ENCODE peak calls at places on chromosomes 7 and 10, in seven cellular contexts. One of them, this sample, is unnamed.

GRCh38 chr7:30330134-30331111 is 46.0 kb downstream of the ZNRF2 start:
- DNase-seq in RPMI8226: peak; percentile 82
- DNase-seq in stomach: no peak
- DNase-seq in AML-193: no peak
- DNase-seq in fibroblast of lung: peak; percentile 28
- DNase-seq in CD8-positive, alpha-beta memory T cell: peak; percentile 49
- DNase-seq in stromal cell of bone marrow: no peak
- DNase-seq in this sample: peak; percentile 40

GRCh38 chr10:132865851-132866600 is 76.3 kb downstream of the CFAP46 start:
- DNase-seq in fibroblast of lung: no peak
- DNase-seq in stomach: peak; percentile 17
- DNase-seq in stromal cell of bone marrow: no peak
- DNase-seq in AML-193: no peak
- DNase-seq in CD8-positive, alpha-beta memory T cell: no peak
- DNase-seq in RPMI8226: no peak
- DNase-seq in this sample: no peak

GRCh38 chr10:49310460-49310859 is 11.5 kb downstream of the C10orf71 start:
- DNase-seq in AML-193: no peak
- DNase-seq in RPMI8226: no peak
- DNase-seq in CD8-positive, alpha-beta memory T cell: no peak
- DNase-seq in fibroblast of lung: no peak
- DNase-seq in stomach: no peak
- DNase-seq in stromal cell of bone marrow: no peak
- DNase-seq in this sample: no peak

GRCh38 chr7:155576416-155576815 is 30.1 kb upstream of the CNPY1 start:
- DNase-seq in RPMI8226: no peak
- DNase-seq in AML-193: no peak
- DNase-seq in stromal cell of bone marrow: no peak
- DNase-seq in fibroblast of lung: no peak
- DNase-seq in CD8-positive, alpha-beta memory T cell: no peak
- DNase-seq in stomach: no peak
- DNase-seq in this sample: no peak

GRCh38 chr10:80786322-80786721 is 248.6 kb downstream of the SH2D4B start:
- DNase-seq in stromal cell of bone marrow: no peak
- DNase-seq in stomach: no peak
- DNase-seq in RPMI8226: no peak
- DNase-seq in AML-193: no peak
- DNase-seq in fibroblast of lung: no peak
- DNase-seq in CD8-positive, alpha-beta memory T cell: no peak
- DNase-seq in this sample: no peak

GRCh38 chr7:92723205-92723604 is 113.2 kb downstream of the CDK6 start:
- DNase-seq in stomach: no peak
- DNase-seq in RPMI8226: no peak
- DNase-seq in CD8-positive, alpha-beta memory T cell: no peak
- DNase-seq in AML-193: no peak
- DNase-seq in fibroblast of lung: peak; percentile 69
- DNase-seq in stromal cell of bone marrow: no peak
- DNase-seq in this sample: no peak

GRCh38 chr10:59847326-59847725 is 59.0 kb downstream of the CCDC6 start:
- DNase-seq in fibroblast of lung: no peak
- DNase-seq in stromal cell of bone marrow: no peak
- DNase-seq in CD8-positive, alpha-beta memory T cell: no peak
- DNase-seq in stomach: no peak
- DNase-seq in AML-193: no peak
- DNase-seq in RPMI8226: no peak
- DNase-seq in this sample: no peak

GRCh38 chr7:134462337-134462925 is 3.5 kb upstream of the AKR1B1 start:
- DNase-seq in AML-193: no peak
- DNase-seq in fibroblast of lung: peak; percentile 87
- DNase-seq in stromal cell of bone marrow: peak; percentile 64
- DNase-seq in RPMI8226: no peak
- DNase-seq in stomach: no peak
- DNase-seq in CD8-positive, alpha-beta memory T cell: no peak
- DNase-seq in this sample: no peak

GRCh38 chr7:81690688-81691087 is 79.2 kb downstream of the HGF start:
- DNase-seq in stomach: no peak
- DNase-seq in AML-193: no peak
- DNase-seq in CD8-positive, alpha-beta memory T cell: no peak
- DNase-seq in fibroblast of lung: no peak
- DNase-seq in stromal cell of bone marrow: no peak
- DNase-seq in RPMI8226: peak; percentile 11
- DNase-seq in this sample: no peak

GRCh38 chr10:88913157-88913556 is 33.1 kb downstream of the STAMBPL1 start:
- DNase-seq in stomach: no peak
- DNase-seq in CD8-positive, alpha-beta memory T cell: no peak
- DNase-seq in RPMI8226: no peak
- DNase-seq in stromal cell of bone marrow: no peak
- DNase-seq in fibroblast of lung: no peak
- DNase-seq in AML-193: no peak
- DNase-seq in this sample: no peak

GRCh38 chr7:157150825-157151412 is 12.2 kb downstream of the UBE3C start:
- DNase-seq in CD8-positive, alpha-beta memory T cell: no peak
- DNase-seq in stomach: no peak
- DNase-seq in stromal cell of bone marrow: peak; percentile 22
- DNase-seq in fibroblast of lung: peak; percentile 64
- DNase-seq in RPMI8226: no peak
- DNase-seq in AML-193: no peak
- DNase-seq in this sample: no peak

GRCh38 chr10:77710759-77711682 is 73.4 kb upstream of the KCNMA1 start:
- DNase-seq in CD8-positive, alpha-beta memory T cell: peak; percentile 74
- DNase-seq in stomach: peak; percentile 83
- DNase-seq in AML-193: peak; percentile 10
- DNase-seq in RPMI8226: peak; percentile 54
- DNase-seq in fibroblast of lung: peak; percentile 41
- DNase-seq in stromal cell of bone marrow: peak; percentile 29
- DNase-seq in this sample: peak; percentile 69

GRCh38 chr10:78263521-78263988 is 229.9 kb downstream of the RPS24 start:
- DNase-seq in AML-193: no peak
- DNase-seq in stromal cell of bone marrow: peak; percentile 85
- DNase-seq in stomach: no peak
- DNase-seq in RPMI8226: no peak
- DNase-seq in fibroblast of lung: peak; percentile 73
- DNase-seq in CD8-positive, alpha-beta memory T cell: no peak
- DNase-seq in this sample: no peak

GRCh38 chr7:135414850-135415439 is 95.0 kb downstream of the CNOT4 start:
- DNase-seq in RPMI8226: peak; percentile 64
- DNase-seq in AML-193: peak; percentile 75
- DNase-seq in stomach: peak; percentile 44
- DNase-seq in CD8-positive, alpha-beta memory T cell: no peak
- DNase-seq in fibroblast of lung: peak; percentile 52
- DNase-seq in stromal cell of bone marrow: peak; percentile 22
- DNase-seq in this sample: peak; percentile 16

GRCh38 chr7:82593780-82594179 is 150.2 kb upstream of the CACNA2D1 start:
- DNase-seq in stomach: no peak
- DNase-seq in RPMI8226: no peak
- DNase-seq in stromal cell of bone marrow: no peak
- DNase-seq in AML-193: no peak
- DNase-seq in fibroblast of lung: peak; percentile 65
- DNase-seq in CD8-positive, alpha-beta memory T cell: no peak
- DNase-seq in this sample: no peak

GRCh38 chr7:111587715-111588433 is 25.6 kb upstream of the IMMP2L start:
- DNase-seq in RPMI8226: no peak
- DNase-seq in stomach: no peak
- DNase-seq in AML-193: no peak
- DNase-seq in fibroblast of lung: peak; percentile 22
- DNase-seq in stromal cell of bone marrow: peak; percentile 21
- DNase-seq in CD8-positive, alpha-beta memory T cell: no peak
- DNase-seq in this sample: no peak

GRCh38 chr10:103578782-103579382 is 85.4 kb downstream of the NEURL1 start:
- DNase-seq in RPMI8226: peak; percentile 42
- DNase-seq in fibroblast of lung: no peak
- DNase-seq in stomach: peak; percentile 69
- DNase-seq in CD8-positive, alpha-beta memory T cell: no peak
- DNase-seq in stromal cell of bone marrow: no peak
- DNase-seq in AML-193: no peak
- DNase-seq in this sample: no peak

GRCh38 chr7:111436608-111437007 is 125.7 kb downstream of the IMMP2L start:
- DNase-seq in CD8-positive, alpha-beta memory T cell: no peak
- DNase-seq in stomach: no peak
- DNase-seq in RPMI8226: no peak
- DNase-seq in stromal cell of bone marrow: no peak
- DNase-seq in AML-193: no peak
- DNase-seq in fibroblast of lung: peak; percentile 11
- DNase-seq in this sample: no peak

GRCh38 chr7:142443614-142444013 is 185.8 kb upstream of the PRSS58 start:
- DNase-seq in CD8-positive, alpha-beta memory T cell: no peak
- DNase-seq in RPMI8226: no peak
- DNase-seq in stomach: no peak
- DNase-seq in fibroblast of lung: peak; percentile 32
- DNase-seq in stromal cell of bone marrow: no peak
- DNase-seq in AML-193: peak; percentile 94
- DNase-seq in this sample: no peak

GRCh38 chr7:149002604-149003003 is 25.7 kb downstream of the PDIA4 start:
- DNase-seq in RPMI8226: no peak
- DNase-seq in AML-193: no peak
- DNase-seq in fibroblast of lung: no peak
- DNase-seq in stomach: no peak
- DNase-seq in stromal cell of bone marrow: no peak
- DNase-seq in CD8-positive, alpha-beta memory T cell: no peak
- DNase-seq in this sample: no peak

GRCh38 chr10:65907199-65907712 is 1018.6 kb upstream of the LRRTM3 start:
- DNase-seq in CD8-positive, alpha-beta memory T cell: peak; percentile 35
- DNase-seq in stromal cell of bone marrow: no peak
- DNase-seq in fibroblast of lung: no peak
- DNase-seq in RPMI8226: peak; percentile 3
- DNase-seq in AML-193: no peak
- DNase-seq in stomach: no peak
- DNase-seq in this sample: no peak

GRCh38 chr7:123437447-123437995 is 96.9 kb downstream of the IQUB start:
- DNase-seq in stromal cell of bone marrow: no peak
- DNase-seq in AML-193: no peak
- DNase-seq in stomach: no peak
- DNase-seq in RPMI8226: no peak
- DNase-seq in CD8-positive, alpha-beta memory T cell: no peak
- DNase-seq in fibroblast of lung: no peak
- DNase-seq in this sample: no peak

GRCh38 chr10:122638106-122638505 is 61.5 kb downstream of the C10orf120 start:
- DNase-seq in stromal cell of bone marrow: no peak
- DNase-seq in AML-193: no peak
- DNase-seq in fibroblast of lung: no peak
- DNase-seq in CD8-positive, alpha-beta memory T cell: no peak
- DNase-seq in RPMI8226: no peak
- DNase-seq in stomach: no peak
- DNase-seq in this sample: no peak

GRCh38 chr10:95300140-95300539 is 9.3 kb upstream of the PDLIM1 start:
- DNase-seq in AML-193: no peak
- DNase-seq in RPMI8226: no peak
- DNase-seq in fibroblast of lung: no peak
- DNase-seq in stomach: no peak
- DNase-seq in stromal cell of bone marrow: no peak
- DNase-seq in CD8-positive, alpha-beta memory T cell: no peak
- DNase-seq in this sample: no peak

GRCh38 chr7:7913506-7913905 is 55.1 kb upstream of the GLCCI1 start:
- DNase-seq in CD8-positive, alpha-beta memory T cell: no peak
- DNase-seq in AML-193: no peak
- DNase-seq in stomach: no peak
- DNase-seq in stromal cell of bone marrow: no peak
- DNase-seq in RPMI8226: no peak
- DNase-seq in fibroblast of lung: no peak
- DNase-seq in this sample: no peak

GRCh38 chr10:131495892-131496291 is 184.4 kb upstream of the TCERG1L start:
- DNase-seq in RPMI8226: no peak
- DNase-seq in stromal cell of bone marrow: no peak
- DNase-seq in stomach: no peak
- DNase-seq in AML-193: no peak
- DNase-seq in fibroblast of lung: no peak
- DNase-seq in CD8-positive, alpha-beta memory T cell: no peak
- DNase-seq in this sample: no peak